ENCODE peak calls at places on chromosome 21, in five cellular contexts. F is uterus, H is stomach, R is A549, Y is heart left ventricle. O is an unnamed sample.

GRCh38 chr21:29382029-29382654 is 83.4 kb downstream of the BACH1 start:
- DNase-seq in H (no peak), Y (no peak), F (no peak), R (no peak), O (no peak)

GRCh38 chr21:41681939-41682718 is 84.7 kb downstream of the RIPK4 start:
- DNase-seq in F (no peak), H (no peak), Y (no peak), R (no peak), O (no peak)

GRCh38 chr21:18478513-18478912 is 74.9 kb upstream of the TMPRSS15 start:
- DNase-seq in H (no peak), R (no peak), F (no peak), Y (no peak), O (no peak)

GRCh38 chr21:41621523-41621922 is 113.6 kb upstream of the TMPRSS2 start:
- DNase-seq in R (no peak), F (no peak), Y (no peak), H (no peak), O (no peak)

GRCh38 chr21:46555225-46555617 is 49.7 kb downstream of the S100B start:
- DNase-seq in R (no peak), F (no peak), Y (no peak), H (peak; percentile 13), O (no peak)

GRCh38 chr21:35026153-35026499 is 23.0 kb downstream of the RUNX1 start:
- DNase-seq in F (no peak), R (no peak), H (no peak), Y (no peak), O (peak; percentile 64)

GRCh38 chr21:31191553-31191952 is 152.5 kb downstream of the TIAM1 start:
- DNase-seq in Y (no peak), R (no peak), F (no peak), H (no peak), O (no peak)

GRCh38 chr21:37176716-37177115 is 90.4 kb downstream of the VPS26C start:
- DNase-seq in H (peak; percentile 72), Y (no peak), R (no peak), F (no peak), O (no peak)

GRCh38 chr21:31987696-31988095 is 114.9 kb downstream of the HUNK start:
- DNase-seq in R (no peak), Y (no peak), H (no peak), F (no peak), O (no peak)

GRCh38 chr21:38965910-38966504 is 160.3 kb downstream of the ETS2 start:
- DNase-seq in R (peak; percentile 60), H (peak; percentile 81), Y (no peak), F (no peak), O (no peak)

GRCh38 chr21:42685036-42685435 is 31.6 kb downstream of the PDE9A start:
- DNase-seq in R (no peak), Y (no peak), F (no peak), H (no peak), O (peak; percentile 82)

GRCh38 chr21:15274701-15275255 is 210.0 kb upstream of the NRIP1 start:
- DNase-seq in H (no peak), Y (no peak), R (no peak), F (no peak), O (no peak)

GRCh38 chr21:33940846-33941245 is 25.2 kb upstream of the ATP5PO start:
- DNase-seq in F (no peak), R (no peak), H (no peak), Y (no peak), O (no peak)

GRCh38 chr21:34159617-34159883 is 86.2 kb downstream of the MRPS6 start:
- DNase-seq in F (no peak), R (no peak), H (no peak), Y (no peak), O (no peak)

GRCh38 chr21:14685568-14685967 is 139.5 kb upstream of the SAMSN1 start:
- DNase-seq in Y (no peak), F (no peak), R (no peak), H (no peak), O (peak; percentile 80)

GRCh38 chr21:18529253-18529652 is 125.7 kb upstream of the TMPRSS15 start:
- DNase-seq in Y (no peak), R (no peak), F (no peak), H (no peak), O (no peak)

GRCh38 chr21:32135401-32136363 is 143.2 kb downstream of the MIS18A start:
- DNase-seq in R (no peak), F (no peak), Y (no peak), H (no peak), O (no peak)

GRCh38 chr21:46459356-46460112 is 843 bp downstream of the DIP2A start:
- DNase-seq in R (no peak), Y (peak; percentile 53), F (peak; percentile 54), H (peak; percentile 62), O (peak; percentile 60)

GRCh38 chr21:38326429-38326828 is 69.6 kb downstream of the KCNJ15 start:
- DNase-seq in H (no peak), F (no peak), R (no peak), Y (no peak), O (no peak)

GRCh38 chr21:41669533-41669830 is 97.4 kb downstream of the RIPK4 start:
- DNase-seq in H (no peak), F (no peak), R (no peak), Y (no peak), O (no peak)

GRCh38 chr21:36694041-36694515 is 4.8 kb upstream of the SIM2 start:
- DNase-seq in F (no peak), H (no peak), R (no peak), Y (no peak), O (no peak)

GRCh38 chr21:42553435-42553834 is 39.8 kb downstream of the SLC37A1 start:
- DNase-seq in F (no peak), R (no peak), H (no peak), Y (no peak), O (no peak)

GRCh38 chr21:14725219-14725618 is 179.1 kb upstream of the SAMSN1 start:
- DNase-seq in H (no peak), R (no peak), Y (no peak), F (no peak), O (no peak)

GRCh38 chr21:35925497-35925896 is 134.8 kb downstream of the SETD4 start:
- DNase-seq in H (peak; percentile 39), Y (no peak), R (no peak), F (peak; percentile 42), O (peak; percentile 51)

GRCh38 chr21:41431788-41432548 is 5.9 kb downstream of the MX1 start:
- DNase-seq in R (no peak), Y (no peak), F (no peak), H (no peak), O (no peak)

GRCh38 chr21:31875424-31876097 is 2.7 kb downstream of the HUNK start:
- DNase-seq in F (no peak), R (no peak), Y (no peak), H (no peak), O (no peak)

GRCh38 chr21:30408782-30409494 is 13.1 kb downstream of the KRTAP13-1 start:
- DNase-seq in H (peak; percentile 66), R (peak; percentile 72), F (no peak), Y (peak; percentile 17), O (peak; percentile 69)

GRCh38 chr21:37348664-37349063 is 17.9 kb upstream of the DYRK1A start:
- DNase-seq in R (peak; percentile 12), F (no peak), H (no peak), Y (no peak), O (peak; percentile 23)

DNA sequence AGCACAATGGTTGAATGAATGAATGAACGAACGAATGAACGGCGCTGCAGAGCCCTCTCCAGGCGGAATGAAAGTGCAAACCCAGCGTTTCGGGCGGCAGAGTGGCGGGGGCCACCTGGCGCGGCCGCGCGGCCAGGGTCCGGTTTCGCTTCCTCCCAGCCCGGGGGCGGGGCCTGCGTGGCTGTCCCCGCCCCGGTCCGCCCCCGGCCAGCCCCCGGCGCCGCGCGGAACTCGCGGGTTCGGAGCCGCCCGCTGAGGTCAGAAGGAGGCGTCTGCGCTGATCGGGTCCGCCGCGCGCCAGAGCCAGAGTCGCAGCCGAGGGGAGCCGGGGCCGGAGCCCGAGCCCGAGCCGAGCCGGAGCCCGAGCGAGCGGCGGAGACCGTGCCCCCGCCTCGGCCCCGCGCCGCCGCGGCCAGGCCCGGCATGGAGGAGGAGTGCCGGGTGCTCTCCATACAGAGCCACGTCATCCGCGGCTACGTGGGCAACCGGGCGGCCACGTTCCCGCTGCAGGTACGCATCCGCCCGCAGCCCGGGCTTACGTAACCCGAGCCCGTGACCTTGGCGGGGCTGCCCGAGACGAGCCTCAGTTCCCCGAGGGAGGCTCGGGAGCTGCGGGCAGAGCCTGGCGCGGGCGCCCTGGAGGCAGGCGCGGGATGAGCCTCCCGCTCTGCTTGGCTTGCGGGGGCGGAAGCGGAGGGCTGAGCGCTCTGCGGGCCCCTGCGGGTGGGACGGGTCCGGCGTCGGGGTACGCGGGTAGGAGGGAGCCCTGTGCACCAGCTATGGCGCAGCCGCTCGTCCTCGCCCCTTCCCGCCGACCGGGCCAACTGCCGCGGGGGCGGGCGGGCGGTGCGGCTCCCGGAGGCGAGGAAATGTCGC is at the start of gene PDXK:
- DNase-seq in Y (peak; percentile 90), R (peak; percentile 76), F (peak; percentile 77), H (peak; percentile 92), O (peak; percentile 89)
- TF ChIP-seq POLR2A in Y (no peak), R (peak; percentile 54), F (peak; percentile 85), H (peak; percentile 11), O (peak; percentile 68)

GRCh38 chr21:45406801-45407628 is 2.0 kb downstream of the COL18A1 start:
- DNase-seq in Y (no peak), R (peak; percentile 34), F (no peak), H (no peak), O (no peak)
- H3K4me3 ChIP-seq in Y (peak overlapping the region; percentile 66), R (peak overlapping the region; percentile 91), F (peak overlapping the region; percentile 77), H (peak overlapping the region; percentile 55), O (no peak overlapping the region)

GRCh38 chr21:44455524-44456206 is 355 bp downstream of the LRRC3 start:
- DNase-seq in H (peak; percentile 65), F (no peak), R (peak; percentile 49), Y (peak; percentile 52), O (peak; percentile 31)
- TF ChIP-seq CTCF in H (no peak), F (no peak), R (peak; percentile 51), Y (peak; percentile 13), O (no peak)

GRCh38 chr21:44872568-44873355 is 728 bp downstream of the PTTG1IP start:
- DNase-seq in F (peak; percentile 34), R (no peak), Y (peak; percentile 48), H (peak; percentile 38), O (peak; percentile 60)

GRCh38 chr21:44870748-44871495 is 2.6 kb downstream of the PTTG1IP start:
- DNase-seq in F (no peak), R (no peak), Y (peak; percentile 59), H (peak; percentile 56), O (no peak)

GRCh38 chr21:44872266-44872567 is 1.3 kb downstream of the PTTG1IP start:
- DNase-seq in H (no peak), Y (no peak), R (no peak), F (no peak), O (no peak)

GRCh38 chr21:44869860-44870747 is 3.4 kb downstream of the PTTG1IP start:
- DNase-seq in H (peak; percentile 59), F (peak; percentile 79), Y (peak; percentile 51), R (peak; percentile 85), O (no peak)

DNA sequence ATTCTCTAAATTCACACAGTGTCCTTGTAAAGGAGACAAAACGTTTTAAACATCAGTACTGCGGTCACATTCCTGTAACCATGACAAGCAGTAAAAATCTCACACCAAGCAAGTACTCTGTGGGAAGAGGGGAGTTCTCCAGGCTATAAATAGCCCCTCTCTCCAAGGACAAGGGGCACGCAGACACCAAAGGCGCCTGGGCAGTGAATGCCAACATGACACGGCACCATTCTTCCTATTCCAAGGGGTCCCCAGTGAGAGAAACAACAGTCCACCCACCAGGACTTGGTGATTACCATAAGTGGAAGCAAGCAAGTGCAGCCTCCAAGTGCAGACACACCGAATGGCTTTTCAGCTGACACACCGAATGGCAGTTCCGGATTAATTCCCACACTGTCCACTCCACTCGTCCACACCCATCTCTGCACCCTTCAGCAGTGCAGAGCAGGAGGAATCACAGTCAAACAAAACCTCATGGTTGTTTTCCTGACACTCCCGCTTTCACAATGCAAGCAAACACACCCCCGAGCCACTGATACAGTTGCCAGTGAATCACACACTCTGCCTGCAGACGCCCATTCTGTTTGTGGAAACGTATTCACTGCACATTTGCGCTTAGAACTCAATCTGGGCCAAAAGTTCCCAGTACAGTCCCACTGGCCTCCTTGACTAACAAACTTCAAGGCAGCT is 1.8 kb downstream of the PTTG1IP start:
- DNase-seq in R (peak; percentile 39), F (peak; percentile 39), H (peak; percentile 68), Y (peak; percentile 27), O (no peak)
- TF ChIP-seq POLR2A in R (no peak), F (no peak), H (no peak), Y (no peak), O (no peak)